ENCODE peak calls at places on chromosomes 6 and 20, in five cellular contexts. B, K, I, Z and U are unnamed samples.

GRCh38 chr6:114327074-114327473 is 15.7 kb downstream of the HS3ST5 start:
- DNase-seq in B (no peak), I (no peak), K (no peak), Z (no peak), U (no peak)

GRCh38 chr6:34570066-34570833 is 14.1 kb upstream of the SPDEF start:
- DNase-seq in I (no peak), K (no peak), Z (no peak), B (no peak), U (no peak)

GRCh38 chr6:18308070-18308735 is 43.9 kb upstream of the DEK start:
- DNase-seq in Z (no peak), I (no peak), K (no peak), B (peak; percentile 89), U (no peak)

GRCh38 chr6:26556263-26557070 is 18.3 kb downstream of the HMGN4 start:
- DNase-seq in Z (peak; percentile 63), I (no peak), K (peak; percentile 72), B (peak; percentile 97), U (peak; percentile 93)

GRCh38 chr20:4300401-4300800 is 285.0 kb upstream of the RNF24 start:
- DNase-seq in I (no peak), B (no peak), Z (no peak), K (no peak), U (no peak)

GRCh38 chr6:116928667-116929066 is 51.6 kb downstream of the RFX6 start:
- DNase-seq in I (no peak), B (no peak), Z (no peak), K (no peak), U (no peak)

GRCh38 chr20:22353586-22353985 is 230.8 kb downstream of the FOXA2 start:
- DNase-seq in B (no peak), I (no peak), Z (no peak), K (no peak), U (no peak)

GRCh38 chr20:59177266-59178250 is 13.9 kb downstream of the ZNF831 start:
- DNase-seq in I (no peak), Z (no peak), B (no peak), K (no peak), U (no peak)

GRCh38 chr6:117143647-117144046 is 121.7 kb upstream of the VGLL2 start:
- DNase-seq in I (no peak), B (no peak), Z (no peak), K (no peak), U (no peak)

GRCh38 chr6:140370949-140371348 is 996.5 kb upstream of the CITED2 start:
- DNase-seq in I (no peak), B (no peak), K (no peak), Z (no peak), U (no peak)

GRCh38 chr6:166025149-166025898 is 142.3 kb downstream of the TBXT start:
- DNase-seq in I (no peak), B (peak; percentile 91), Z (no peak), K (no peak), U (no peak)

GRCh38 chr6:31630177-31630934 is 9.8 kb downstream of the PRRC2A start:
- DNase-seq in Z (no peak), B (no peak), I (no peak), K (no peak), U (no peak)

GRCh38 chr6:4280721-4281120 is 145.3 kb upstream of the ECI2 start:
- DNase-seq in B (peak; percentile 91), K (no peak), Z (no peak), I (no peak), U (peak; percentile 26)

GRCh38 chr20:4904127-4904860 is 97.0 kb downstream of the SLC23A2 start:
- DNase-seq in K (no peak), B (no peak), Z (no peak), I (no peak), U (no peak)

GRCh38 chr6:64553414-64553813 is 917.8 kb downstream of the PHF3 start:
- DNase-seq in I (no peak), Z (no peak), K (no peak), B (no peak), U (no peak)

GRCh38 chr6:141607956-141608355 is 524.8 kb upstream of the GJE1 start:
- DNase-seq in Z (no peak), B (peak; percentile 10), I (no peak), K (no peak), U (no peak)

GRCh38 chr20:15482525-15482924 is 1090.7 kb downstream of the KIF16B start:
- DNase-seq in I (no peak), K (no peak), B (no peak), Z (no peak), U (no peak)

GRCh38 chr6:79821859-79822258 is 125.5 kb downstream of the ELOVL4 start:
- DNase-seq in Z (no peak), K (no peak), I (no peak), B (peak; percentile 15), U (no peak)

GRCh38 chr20:63791497-63792156 is 39.4 kb downstream of the ZBTB46 start:
- DNase-seq in I (no peak), K (no peak), Z (no peak), B (no peak), U (no peak)

GRCh38 chr6:79353226-79353625 is 118.7 kb upstream of the HMGN3 start:
- DNase-seq in Z (no peak), K (no peak), I (no peak), B (no peak), U (peak; percentile 20)

GRCh38 chr20:16410626-16411025 is 162.6 kb downstream of the KIF16B start:
- DNase-seq in K (no peak), B (no peak), Z (no peak), I (no peak), U (no peak)

GRCh38 chr6:157531169-157531985 is 150.4 kb downstream of the ZDHHC14 start:
- DNase-seq in K (no peak), Z (no peak), B (no peak), I (no peak), U (no peak)

GRCh38 chr6:95364016-95364604 is 213.2 kb upstream of the MANEA start:
- DNase-seq in B (peak; percentile 10), Z (peak; percentile 14), I (no peak), K (peak; percentile 39), U (peak; percentile 74)

GRCh38 chr6:31579119-31579505 is 3.1 kb downstream of the LTB start:
- DNase-seq in K (no peak), B (no peak), I (no peak), Z (no peak), U (no peak)

GRCh38 chr6:11931296-11932035 is 80.6 kb upstream of the HIVEP1 start:
- DNase-seq in B (no peak), Z (no peak), I (no peak), K (no peak), U (no peak)

DNA sequence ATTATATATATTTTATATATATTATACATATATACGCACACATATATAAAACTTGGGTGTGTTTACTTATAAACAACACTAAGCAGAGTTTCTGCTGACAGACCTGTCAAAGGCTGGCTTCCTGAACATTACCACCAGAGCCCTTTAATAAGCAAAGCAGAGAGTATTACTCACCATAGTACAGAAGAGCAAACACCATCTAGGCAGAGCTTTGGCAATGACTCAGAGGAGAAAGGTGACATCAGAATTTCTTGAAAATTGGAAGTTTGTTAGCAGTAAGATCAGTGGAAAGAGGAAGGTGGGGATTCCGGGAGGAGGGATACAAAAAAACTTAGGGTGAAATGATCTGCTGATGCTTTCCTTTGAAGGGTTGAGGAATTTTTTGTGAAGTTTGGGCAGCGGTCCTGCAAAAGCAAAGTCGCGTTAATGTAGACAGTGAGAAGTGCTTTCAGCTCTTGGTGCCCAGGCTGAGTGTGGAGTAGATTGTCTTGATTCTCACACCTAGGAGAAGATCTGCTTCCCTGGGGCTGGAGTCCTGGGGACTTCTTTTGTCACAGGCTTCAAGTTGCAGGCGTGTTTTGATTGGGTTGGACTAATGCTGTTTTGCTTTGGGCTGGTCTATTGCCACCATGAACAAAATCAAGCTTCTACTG is 109.6 kb upstream of the BACH2 start:
- DNase-seq in K (no peak), I (no peak), Z (no peak), B (peak; percentile 80), U (no peak)
- H3K4me2 ChIP-seq in K (no peak overlapping the region), I (no peak overlapping the region), Z (no peak overlapping the region), B (no peak overlapping the region), U (no peak overlapping the region)

GRCh38 chr20:57809149-57809548 is 99.3 kb upstream of the PMEPA1 start:
- DNase-seq in I (no peak), B (no peak), Z (no peak), K (no peak), U (no peak)

GRCh38 chr20:57810511-57811372 is 100.9 kb upstream of the PMEPA1 start:
- DNase-seq in Z (peak; percentile 17), B (no peak), K (no peak), I (no peak), U (no peak)

GRCh38 chr20:57808266-57808866 is 98.6 kb upstream of the PMEPA1 start:
- DNase-seq in Z (no peak), K (no peak), I (no peak), B (no peak), U (no peak)

GRCh38 chr20:57811373-57812020 is 101.7 kb upstream of the PMEPA1 start:
- DNase-seq in B (no peak), I (no peak), Z (peak; percentile 5), K (no peak), U (no peak)

GRCh38 chr20:57809661-57810172 is 99.9 kb upstream of the PMEPA1 start:
- DNase-seq in K (no peak), I (no peak), B (no peak), Z (no peak), U (no peak)
- H3K9me3 ChIP-seq in K (no peaks in the 10 kb centered on the region), I (no peaks in the 10 kb centered on the region), B (no peaks in the 10 kb centered on the region), Z (no peaks in the 10 kb centered on the region), U (no peaks in the 10 kb centered on the region)

DNA sequence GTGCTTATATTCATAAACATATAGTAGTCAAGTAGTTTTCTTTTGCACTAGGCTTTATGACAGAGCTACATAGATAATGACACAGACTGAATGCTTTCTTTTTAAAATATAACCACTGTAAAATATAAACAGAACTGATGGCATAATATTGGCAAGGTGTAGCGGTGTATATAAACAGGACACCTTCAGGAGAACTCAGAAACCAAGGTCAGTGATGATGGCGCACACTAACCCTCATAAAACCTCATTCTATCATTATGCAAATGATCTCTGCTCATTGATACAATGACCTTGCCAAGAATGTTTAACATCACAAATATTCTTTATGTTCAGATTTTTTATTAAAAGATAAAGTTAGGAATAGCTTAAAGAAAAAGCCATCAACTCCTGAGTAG is 48.5 kb upstream of the DST start:
- DNase-seq in K (no peak), Z (no peak), B (no peak), I (no peak), U (no peak)
- H3K4me2 ChIP-seq in K (no peak overlapping the region), Z (no peak overlapping the region), B (peak overlapping the region; percentile 83), I (no peak overlapping the region), U (no peak overlapping the region)

GRCh38 chr20:61991476-61991875 is 74.2 kb downstream of the TAF4 start:
- DNase-seq in K (no peak), I (no peak), Z (no peak), B (no peak), U (no peak)

GRCh38 chr20:61988665-61989064 is 77.0 kb downstream of the TAF4 start:
- DNase-seq in B (no peak), I (no peak), Z (no peak), K (no peak), U (no peak)

GRCh38 chr20:61993058-61993457 is 72.6 kb downstream of the TAF4 start:
- DNase-seq in I (no peak), K (no peak), B (no peak), Z (no peak), U (no peak)

GRCh38 chr20:61989741-61990140 is 75.9 kb downstream of the TAF4 start:
- DNase-seq in Z (no peak), I (no peak), B (no peak), K (no peak), U (no peak)

DNA sequence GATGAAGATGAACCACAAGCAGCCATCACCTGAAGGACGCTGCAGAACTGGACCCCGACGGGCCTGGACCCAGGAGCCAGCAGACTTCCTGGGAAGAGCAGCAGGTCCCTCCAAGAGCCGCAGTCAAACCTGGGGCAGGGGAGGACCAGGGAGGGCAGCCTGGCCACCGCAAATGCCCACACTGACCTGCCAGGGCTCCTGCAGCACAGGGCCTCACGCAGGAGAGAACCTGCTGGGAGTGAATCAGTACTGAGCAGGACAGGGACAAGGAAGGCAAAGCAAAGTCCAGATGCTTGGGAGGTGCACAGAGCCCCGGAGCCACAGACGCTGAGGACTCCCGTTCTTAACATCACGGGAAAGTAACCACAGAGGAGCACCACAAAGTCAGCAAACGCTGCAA is 75.2 kb downstream of the TAF4 start:
- DNase-seq in I (no peak), Z (no peak), K (no peak), B (no peak), U (no peak)
- H3K9me3 ChIP-seq in I (peaks cover 4% of the 10 kb centered on the region), Z (peaks cover 14% of the 10 kb centered on the region), K (no peaks in the 10 kb centered on the region), B (peaks cover 18% of the 10 kb centered on the region), U (no peaks in the 10 kb centered on the region)